ENCODE peak calls at places on chromosomes 12 and 14, in nine cellular contexts. One of them, this sample, is unnamed.

GRCh38 chr14:77872971-77873370 is 73.1 kb downstream of the ADCK1 start:
- DNase-seq in BE2C: no peak
- DNase-seq in MCF 10A: no peak
- DNase-seq in epithelial cell of esophagus: no peak
- DNase-seq in uterus: no peak
- DNase-seq in fibroblast of pulmonary artery: no peak
- DNase-seq in right atrium auricular region: no peak
- DNase-seq in pancreas: peak; percentile 50
- DNase-seq in fibroblast of lung: no peak
- DNase-seq in this sample: no peak

GRCh38 chr12:34292736-34293625 is 270.7 kb downstream of the ALG10 start:
- DNase-seq in BE2C: no peak
- DNase-seq in MCF 10A: no peak
- DNase-seq in epithelial cell of esophagus: no peak
- DNase-seq in uterus: peak; percentile 5
- DNase-seq in fibroblast of pulmonary artery: no peak
- DNase-seq in right atrium auricular region: no peak
- DNase-seq in pancreas: peak; percentile 5
- DNase-seq in fibroblast of lung: no peak
- DNase-seq in this sample: peak; percentile 11

GRCh38 chr12:115227137-115227615 is 543.2 kb upstream of the TBX3 start:
- DNase-seq in BE2C: no peak
- DNase-seq in MCF 10A: peak; percentile 84
- DNase-seq in epithelial cell of esophagus: peak; percentile 98
- DNase-seq in uterus: no peak
- DNase-seq in fibroblast of pulmonary artery: peak; percentile 67
- DNase-seq in right atrium auricular region: peak; percentile 77
- DNase-seq in pancreas: no peak
- DNase-seq in fibroblast of lung: peak; percentile 62
- DNase-seq in this sample: no peak

GRCh38 chr14:72888636-72889201 is 5.2 kb downstream of the DPF3 start:
- DNase-seq in BE2C: no peak
- DNase-seq in MCF 10A: no peak
- DNase-seq in epithelial cell of esophagus: no peak
- DNase-seq in uterus: no peak
- DNase-seq in fibroblast of pulmonary artery: no peak
- DNase-seq in right atrium auricular region: no peak
- DNase-seq in pancreas: no peak
- DNase-seq in fibroblast of lung: peak; percentile 62
- DNase-seq in this sample: no peak

GRCh38 chr14:23091294-23092225 is 3.4 kb downstream of the ACIN1 start:
- DNase-seq in BE2C: no peak
- DNase-seq in MCF 10A: no peak
- DNase-seq in epithelial cell of esophagus: no peak
- DNase-seq in uterus: no peak
- DNase-seq in fibroblast of pulmonary artery: no peak
- DNase-seq in right atrium auricular region: no peak
- DNase-seq in pancreas: no peak
- DNase-seq in fibroblast of lung: no peak
- DNase-seq in this sample: no peak

GRCh38 chr14:50311337-50311973 is 574 bp downstream of the L2HGDH start:
- DNase-seq in BE2C: no peak
- DNase-seq in MCF 10A: no peak
- DNase-seq in epithelial cell of esophagus: peak; percentile 13
- DNase-seq in uterus: no peak
- DNase-seq in fibroblast of pulmonary artery: no peak
- DNase-seq in right atrium auricular region: no peak
- DNase-seq in pancreas: no peak
- DNase-seq in fibroblast of lung: peak; percentile 8
- DNase-seq in this sample: peak; percentile 13

GRCh38 chr12:76085159-76085868 is 829 bp upstream of the NAP1L1 start:
- DNase-seq in BE2C: no peak
- DNase-seq in MCF 10A: no peak
- DNase-seq in epithelial cell of esophagus: peak; percentile 22
- DNase-seq in uterus: no peak
- DNase-seq in fibroblast of pulmonary artery: peak; percentile 49
- DNase-seq in right atrium auricular region: no peak
- DNase-seq in pancreas: no peak
- DNase-seq in fibroblast of lung: no peak
- DNase-seq in this sample: peak; percentile 77

GRCh38 chr12:2268478-2269286 is 215.9 kb downstream of the CACNA1C start:
- DNase-seq in BE2C: no peak
- DNase-seq in MCF 10A: peak; percentile 54
- DNase-seq in epithelial cell of esophagus: peak; percentile 28
- DNase-seq in uterus: no peak
- DNase-seq in fibroblast of pulmonary artery: peak; percentile 73
- DNase-seq in right atrium auricular region: no peak
- DNase-seq in pancreas: no peak
- DNase-seq in fibroblast of lung: peak; percentile 12
- DNase-seq in this sample: no peak

GRCh38 chr14:102493585-102493984 is 16.0 kb downstream of the ANKRD9 start:
- DNase-seq in BE2C: no peak
- DNase-seq in MCF 10A: no peak
- DNase-seq in epithelial cell of esophagus: no peak
- DNase-seq in uterus: no peak
- DNase-seq in fibroblast of pulmonary artery: no peak
- DNase-seq in right atrium auricular region: no peak
- DNase-seq in pancreas: no peak
- DNase-seq in fibroblast of lung: no peak
- DNase-seq in this sample: no peak

GRCh38 chr14:67819563-67820411 is at the start of gene RAD51B:
- DNase-seq in BE2C: peak; percentile 84
- DNase-seq in MCF 10A: peak; percentile 87
- DNase-seq in epithelial cell of esophagus: peak; percentile 82
- DNase-seq in uterus: peak; percentile 86
- DNase-seq in fibroblast of pulmonary artery: peak; percentile 86
- DNase-seq in right atrium auricular region: peak; percentile 92
- DNase-seq in pancreas: peak; percentile 79
- DNase-seq in fibroblast of lung: peak; percentile 85
- DNase-seq in this sample: peak; percentile 94

GRCh38 chr14:67816326-67817009 is at the start of gene ZFYVE26:
- DNase-seq in BE2C: peak; percentile 94
- DNase-seq in MCF 10A: peak; percentile 97
- DNase-seq in epithelial cell of esophagus: peak; percentile 97
- DNase-seq in uterus: peak; percentile 95
- DNase-seq in fibroblast of pulmonary artery: peak; percentile 96
- DNase-seq in right atrium auricular region: peak; percentile 97
- DNase-seq in pancreas: peak; percentile 87
- DNase-seq in fibroblast of lung: peak; percentile 95
- DNase-seq in this sample: peak; percentile 96

GRCh38 chr14:67820428-67820881 is 876 bp downstream of the RAD51B start:
- DNase-seq in BE2C: no peak
- DNase-seq in MCF 10A: peak; percentile 13
- DNase-seq in epithelial cell of esophagus: peak; percentile 29
- DNase-seq in uterus: no peak
- DNase-seq in fibroblast of pulmonary artery: peak; percentile 14
- DNase-seq in right atrium auricular region: no peak
- DNase-seq in pancreas: no peak
- DNase-seq in fibroblast of lung: peak; percentile 14
- DNase-seq in this sample: peak; percentile 58

GRCh38 chr14:67815573-67816235 is 686 bp downstream of the ZFYVE26 start:
- DNase-seq in BE2C: no peak
- DNase-seq in MCF 10A: peak; percentile 4
- DNase-seq in epithelial cell of esophagus: peak; percentile 53
- DNase-seq in uterus: no peak
- DNase-seq in fibroblast of pulmonary artery: peak; percentile 56
- DNase-seq in right atrium auricular region: no peak
- DNase-seq in pancreas: no peak
- DNase-seq in fibroblast of lung: peak; percentile 36
- DNase-seq in this sample: peak; percentile 6

GRCh38 chr14:67817750-67818438 is 1.5 kb upstream of the ZFYVE26 start:
- DNase-seq in BE2C: no peak
- DNase-seq in MCF 10A: no peak
- DNase-seq in epithelial cell of esophagus: no peak
- DNase-seq in uterus: no peak
- DNase-seq in fibroblast of pulmonary artery: no peak
- DNase-seq in right atrium auricular region: no peak
- DNase-seq in pancreas: no peak
- DNase-seq in fibroblast of lung: no peak
- DNase-seq in this sample: no peak
- TF ChIP-seq CTCF in BE2C: no peak
- TF ChIP-seq CTCF in MCF 10A: no peak
- TF ChIP-seq CTCF in epithelial cell of esophagus: no peak
- TF ChIP-seq CTCF in uterus: no peak
- TF ChIP-seq CTCF in fibroblast of pulmonary artery: no peak
- TF ChIP-seq CTCF in right atrium auricular region: no peak
- TF ChIP-seq CTCF in pancreas: no peak
- TF ChIP-seq CTCF in fibroblast of lung: no peak
- TF ChIP-seq CTCF in this sample: no peak

GRCh38 chr14:69317780-69318179 is 57.8 kb downstream of the GALNT16 start:
- DNase-seq in BE2C: no peak
- DNase-seq in MCF 10A: no peak
- DNase-seq in epithelial cell of esophagus: no peak
- DNase-seq in uterus: no peak
- DNase-seq in fibroblast of pulmonary artery: no peak
- DNase-seq in right atrium auricular region: no peak
- DNase-seq in pancreas: no peak
- DNase-seq in fibroblast of lung: no peak
- DNase-seq in this sample: no peak

GRCh38 chr14:69317392-69317755 is 57.4 kb downstream of the GALNT16 start:
- DNase-seq in BE2C: no peak
- DNase-seq in MCF 10A: no peak
- DNase-seq in epithelial cell of esophagus: no peak
- DNase-seq in uterus: no peak
- DNase-seq in fibroblast of pulmonary artery: no peak
- DNase-seq in right atrium auricular region: no peak
- DNase-seq in pancreas: no peak
- DNase-seq in fibroblast of lung: no peak
- DNase-seq in this sample: no peak

GRCh38 chr14:69318901-69319475 is 59.0 kb downstream of the GALNT16 start:
- DNase-seq in BE2C: no peak
- DNase-seq in MCF 10A: no peak
- DNase-seq in epithelial cell of esophagus: no peak
- DNase-seq in uterus: peak; percentile 6
- DNase-seq in fibroblast of pulmonary artery: no peak
- DNase-seq in right atrium auricular region: no peak
- DNase-seq in pancreas: no peak
- DNase-seq in fibroblast of lung: no peak
- DNase-seq in this sample: no peak

GRCh38 chr14:69316449-69317391 is 56.8 kb downstream of the GALNT16 start:
- DNase-seq in BE2C: no peak
- DNase-seq in MCF 10A: peak; percentile 60
- DNase-seq in epithelial cell of esophagus: peak; percentile 75
- DNase-seq in uterus: peak; percentile 81
- DNase-seq in fibroblast of pulmonary artery: peak; percentile 96
- DNase-seq in right atrium auricular region: peak; percentile 82
- DNase-seq in pancreas: no peak
- DNase-seq in fibroblast of lung: peak; percentile 98
- DNase-seq in this sample: no peak

GRCh38 chr14:69318241-69318640 is 58.3 kb downstream of the GALNT16 start:
- DNase-seq in BE2C: no peak
- DNase-seq in MCF 10A: no peak
- DNase-seq in epithelial cell of esophagus: no peak
- DNase-seq in uterus: peak; percentile 2
- DNase-seq in fibroblast of pulmonary artery: no peak
- DNase-seq in right atrium auricular region: no peak
- DNase-seq in pancreas: no peak
- DNase-seq in fibroblast of lung: no peak
- DNase-seq in this sample: no peak
- TF ChIP-seq CTCF in BE2C: no peak
- TF ChIP-seq CTCF in MCF 10A: no peak
- TF ChIP-seq CTCF in epithelial cell of esophagus: no peak
- TF ChIP-seq CTCF in uterus: no peak
- TF ChIP-seq CTCF in fibroblast of pulmonary artery: no peak
- TF ChIP-seq CTCF in right atrium auricular region: no peak
- TF ChIP-seq CTCF in pancreas: no peak
- TF ChIP-seq CTCF in fibroblast of lung: no peak
- TF ChIP-seq CTCF in this sample: no peak

DNA sequence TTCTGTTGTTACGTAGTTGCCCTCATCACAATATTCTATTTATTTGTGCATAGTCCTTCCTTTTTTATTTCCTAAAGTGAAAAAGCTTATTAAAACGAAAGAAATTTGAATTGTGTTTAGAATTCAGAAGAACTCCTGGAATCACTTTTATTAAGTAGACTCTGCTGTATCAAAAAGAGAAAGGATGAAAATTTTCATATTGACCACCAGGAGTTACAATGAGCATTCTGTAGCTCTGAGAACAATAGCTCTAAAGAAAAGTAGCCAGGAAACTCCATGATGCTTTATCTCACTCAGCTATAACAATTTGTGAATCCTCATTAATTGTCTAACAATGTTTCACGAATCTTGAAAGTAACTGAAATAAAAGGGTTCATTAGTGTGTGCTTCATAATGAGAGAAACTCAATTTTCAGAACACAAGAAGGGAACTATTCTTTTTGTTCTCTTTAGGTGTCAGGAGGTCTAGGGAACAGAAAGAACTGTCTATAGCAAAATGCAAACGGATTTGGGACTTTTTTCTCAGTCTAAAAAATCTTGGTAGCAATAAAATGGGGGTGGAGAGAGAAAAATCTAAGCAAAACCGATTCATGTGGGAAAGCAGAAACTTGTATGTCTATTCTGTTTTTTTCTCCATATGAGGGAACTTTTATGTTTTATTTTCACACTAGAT is 19.3 kb downstream of the ASCL1 start:
- DNase-seq in BE2C: no peak
- DNase-seq in MCF 10A: no peak
- DNase-seq in epithelial cell of esophagus: no peak
- DNase-seq in uterus: no peak
- DNase-seq in fibroblast of pulmonary artery: no peak
- DNase-seq in right atrium auricular region: no peak
- DNase-seq in pancreas: no peak
- DNase-seq in fibroblast of lung: no peak
- DNase-seq in this sample: no peak
- TF ChIP-seq CTCF in BE2C: peak; percentile 41
- TF ChIP-seq CTCF in MCF 10A: no peak
- TF ChIP-seq CTCF in epithelial cell of esophagus: no peak
- TF ChIP-seq CTCF in uterus: no peak
- TF ChIP-seq CTCF in fibroblast of pulmonary artery: no peak
- TF ChIP-seq CTCF in right atrium auricular region: no peak
- TF ChIP-seq CTCF in pancreas: no peak
- TF ChIP-seq CTCF in fibroblast of lung: no peak
- TF ChIP-seq CTCF in this sample: no peak

GRCh38 chr14:76516884-76517283 is 140.9 kb downstream of the ESRRB start:
- DNase-seq in BE2C: no peak
- DNase-seq in MCF 10A: peak; percentile 55
- DNase-seq in epithelial cell of esophagus: peak; percentile 92
- DNase-seq in uterus: no peak
- DNase-seq in fibroblast of pulmonary artery: no peak
- DNase-seq in right atrium auricular region: no peak
- DNase-seq in pancreas: no peak
- DNase-seq in fibroblast of lung: no peak
- DNase-seq in this sample: no peak

GRCh38 chr14:76518366-76518765 is 142.4 kb downstream of the ESRRB start:
- DNase-seq in BE2C: no peak
- DNase-seq in MCF 10A: no peak
- DNase-seq in epithelial cell of esophagus: no peak
- DNase-seq in uterus: no peak
- DNase-seq in fibroblast of pulmonary artery: no peak
- DNase-seq in right atrium auricular region: no peak
- DNase-seq in pancreas: no peak
- DNase-seq in fibroblast of lung: no peak
- DNase-seq in this sample: no peak

GRCh38 chr14:76510255-76510654 is 134.3 kb downstream of the ESRRB start:
- DNase-seq in BE2C: no peak
- DNase-seq in MCF 10A: no peak
- DNase-seq in epithelial cell of esophagus: no peak
- DNase-seq in uterus: no peak
- DNase-seq in fibroblast of pulmonary artery: no peak
- DNase-seq in right atrium auricular region: no peak
- DNase-seq in pancreas: no peak
- DNase-seq in fibroblast of lung: no peak
- DNase-seq in this sample: no peak

GRCh38 chr14:76509291-76509690 is 133.4 kb downstream of the ESRRB start:
- DNase-seq in BE2C: no peak
- DNase-seq in MCF 10A: no peak
- DNase-seq in epithelial cell of esophagus: no peak
- DNase-seq in uterus: no peak
- DNase-seq in fibroblast of pulmonary artery: no peak
- DNase-seq in right atrium auricular region: no peak
- DNase-seq in pancreas: no peak
- DNase-seq in fibroblast of lung: no peak
- DNase-seq in this sample: no peak

GRCh38 chr14:76514599-76514998 is 138.7 kb downstream of the ESRRB start:
- DNase-seq in BE2C: peak; percentile 44
- DNase-seq in MCF 10A: peak; percentile 72
- DNase-seq in epithelial cell of esophagus: peak; percentile 66
- DNase-seq in uterus: no peak
- DNase-seq in fibroblast of pulmonary artery: peak; percentile 16
- DNase-seq in right atrium auricular region: no peak
- DNase-seq in pancreas: peak; percentile 26
- DNase-seq in fibroblast of lung: peak; percentile 4
- DNase-seq in this sample: peak; percentile 46
- TF ChIP-seq CTCF in BE2C: peak; percentile 49
- TF ChIP-seq CTCF in MCF 10A: peak; percentile 58
- TF ChIP-seq CTCF in epithelial cell of esophagus: peak; percentile 63
- TF ChIP-seq CTCF in uterus: no peak
- TF ChIP-seq CTCF in fibroblast of pulmonary artery: peak; percentile 17
- TF ChIP-seq CTCF in right atrium auricular region: no peak
- TF ChIP-seq CTCF in pancreas: peak; percentile 13
- TF ChIP-seq CTCF in fibroblast of lung: no peak
- TF ChIP-seq CTCF in this sample: no peak

This sample was measured in activated CD8-positive, alpha-beta T cell treated with anti-CD3 and anti-CD28 coated beads for 36 hours.